ENCODE peak calls at places on chromosomes 5 and 9, in six cellular contexts. One of them, this sample, is unnamed.

GRCh38 chr5:127875235-127876021 is 172.2 kb downstream of the CCDC192 start:
- DNase-seq in germinal center: no peak
- DNase-seq in nucleus accumbens: no peak
- DNase-seq in left kidney: peak; percentile 95
- DNase-seq in stimulated activated naive CD8-positive, alpha-beta T cell treated with anti-CD3 and anti-CD28 coated beads, Interleukin-15, Interleukin-2, amounts not matched to agents 100 U/mL and 50 U/mL, for 24 hours: peak; percentile 20
- DNase-seq in Right ventricle myocardium inferior: no peak
- DNase-seq in this sample: peak; percentile 66

GRCh38 chr9:129619787-129620668 is 873 bp downstream of the C9orf50 start:
- DNase-seq in Right ventricle myocardium inferior: no peak
- DNase-seq in stimulated activated naive CD8-positive, alpha-beta T cell treated with anti-CD3 and anti-CD28 coated beads, Interleukin-15, Interleukin-2, amounts not matched to agents 100 U/mL and 50 U/mL, for 24 hours: peak; percentile 40
- DNase-seq in nucleus accumbens: no peak
- DNase-seq in left kidney: peak; percentile 85
- DNase-seq in germinal center: no peak
- DNase-seq in this sample: no peak

GRCh38 chr5:31811210-31811609 is 172.3 kb downstream of the PDZD2 start:
- DNase-seq in nucleus accumbens: no peak
- DNase-seq in left kidney: no peak
- DNase-seq in stimulated activated naive CD8-positive, alpha-beta T cell treated with anti-CD3 and anti-CD28 coated beads, Interleukin-15, Interleukin-2, amounts not matched to agents 100 U/mL and 50 U/mL, for 24 hours: no peak
- DNase-seq in germinal center: no peak
- DNase-seq in Right ventricle myocardium inferior: no peak
- DNase-seq in this sample: no peak

GRCh38 chr5:108003178-108003577 is 332.4 kb upstream of the EFNA5 start:
- DNase-seq in nucleus accumbens: no peak
- DNase-seq in stimulated activated naive CD8-positive, alpha-beta T cell treated with anti-CD3 and anti-CD28 coated beads, Interleukin-15, Interleukin-2, amounts not matched to agents 100 U/mL and 50 U/mL, for 24 hours: no peak
- DNase-seq in germinal center: peak; percentile 2
- DNase-seq in Right ventricle myocardium inferior: no peak
- DNase-seq in left kidney: peak; percentile 24
- DNase-seq in this sample: peak; percentile 67

GRCh38 chr5:44808435-44809214 is at the start of gene MRPS30:
- DNase-seq in left kidney: peak; percentile 100
- DNase-seq in Right ventricle myocardium inferior: peak; percentile 89
- DNase-seq in stimulated activated naive CD8-positive, alpha-beta T cell treated with anti-CD3 and anti-CD28 coated beads, Interleukin-15, Interleukin-2, amounts not matched to agents 100 U/mL and 50 U/mL, for 24 hours: peak; percentile 87
- DNase-seq in germinal center: peak; percentile 90
- DNase-seq in nucleus accumbens: peak; percentile 83
- DNase-seq in this sample: peak; percentile 100

GRCh38 chr9:99416007-99416406 is 193.9 kb downstream of the SEC61B start:
- DNase-seq in germinal center: no peak
- DNase-seq in nucleus accumbens: no peak
- DNase-seq in Right ventricle myocardium inferior: no peak
- DNase-seq in stimulated activated naive CD8-positive, alpha-beta T cell treated with anti-CD3 and anti-CD28 coated beads, Interleukin-15, Interleukin-2, amounts not matched to agents 100 U/mL and 50 U/mL, for 24 hours: no peak
- DNase-seq in left kidney: peak; percentile 18
- DNase-seq in this sample: no peak

GRCh38 chr5:54234304-54234938 is 76.0 kb downstream of the ARL15 start:
- DNase-seq in germinal center: peak; percentile 11
- DNase-seq in stimulated activated naive CD8-positive, alpha-beta T cell treated with anti-CD3 and anti-CD28 coated beads, Interleukin-15, Interleukin-2, amounts not matched to agents 100 U/mL and 50 U/mL, for 24 hours: no peak
- DNase-seq in nucleus accumbens: no peak
- DNase-seq in Right ventricle myocardium inferior: no peak
- DNase-seq in left kidney: peak; percentile 47
- DNase-seq in this sample: peak; percentile 74

GRCh38 chr9:16133556-16134227 is 580.8 kb downstream of the CCDC171 start:
- DNase-seq in left kidney: peak; percentile 81
- DNase-seq in stimulated activated naive CD8-positive, alpha-beta T cell treated with anti-CD3 and anti-CD28 coated beads, Interleukin-15, Interleukin-2, amounts not matched to agents 100 U/mL and 50 U/mL, for 24 hours: peak; percentile 39
- DNase-seq in nucleus accumbens: no peak
- DNase-seq in germinal center: peak; percentile 47
- DNase-seq in Right ventricle myocardium inferior: no peak
- DNase-seq in this sample: peak; percentile 45

GRCh38 chr9:35733109-35733541 is 659 bp downstream of the CREB3 start:
- DNase-seq in germinal center: peak; percentile 60
- DNase-seq in left kidney: peak; percentile 75
- DNase-seq in Right ventricle myocardium inferior: no peak
- DNase-seq in nucleus accumbens: no peak
- DNase-seq in stimulated activated naive CD8-positive, alpha-beta T cell treated with anti-CD3 and anti-CD28 coated beads, Interleukin-15, Interleukin-2, amounts not matched to agents 100 U/mL and 50 U/mL, for 24 hours: no peak
- DNase-seq in this sample: peak; percentile 74

GRCh38 chr9:107387401-107387800 is 102.2 kb downstream of the KLF4 start:
- DNase-seq in nucleus accumbens: no peak
- DNase-seq in stimulated activated naive CD8-positive, alpha-beta T cell treated with anti-CD3 and anti-CD28 coated beads, Interleukin-15, Interleukin-2, amounts not matched to agents 100 U/mL and 50 U/mL, for 24 hours: no peak
- DNase-seq in germinal center: no peak
- DNase-seq in Right ventricle myocardium inferior: no peak
- DNase-seq in left kidney: no peak
- DNase-seq in this sample: no peak

GRCh38 chr5:87185838-87186237 is 81.8 kb upstream of the RASA1 start:
- DNase-seq in left kidney: no peak
- DNase-seq in germinal center: no peak
- DNase-seq in stimulated activated naive CD8-positive, alpha-beta T cell treated with anti-CD3 and anti-CD28 coated beads, Interleukin-15, Interleukin-2, amounts not matched to agents 100 U/mL and 50 U/mL, for 24 hours: no peak
- DNase-seq in nucleus accumbens: no peak
- DNase-seq in Right ventricle myocardium inferior: no peak
- DNase-seq in this sample: no peak

GRCh38 chr9:73270967-73271722 is 119.5 kb downstream of the ANXA1 start:
- DNase-seq in Right ventricle myocardium inferior: no peak
- DNase-seq in left kidney: no peak
- DNase-seq in germinal center: no peak
- DNase-seq in stimulated activated naive CD8-positive, alpha-beta T cell treated with anti-CD3 and anti-CD28 coated beads, Interleukin-15, Interleukin-2, amounts not matched to agents 100 U/mL and 50 U/mL, for 24 hours: no peak
- DNase-seq in nucleus accumbens: no peak
- DNase-seq in this sample: no peak

GRCh38 chr9:69258551-69258950 is 66.5 kb upstream of the ENTREP1 start:
- DNase-seq in stimulated activated naive CD8-positive, alpha-beta T cell treated with anti-CD3 and anti-CD28 coated beads, Interleukin-15, Interleukin-2, amounts not matched to agents 100 U/mL and 50 U/mL, for 24 hours: no peak
- DNase-seq in germinal center: no peak
- DNase-seq in Right ventricle myocardium inferior: no peak
- DNase-seq in nucleus accumbens: no peak
- DNase-seq in left kidney: no peak
- DNase-seq in this sample: no peak

GRCh38 chr5:125408582-125409069 is 662.2 kb upstream of the ZNF608 start:
- DNase-seq in left kidney: peak; percentile 70
- DNase-seq in nucleus accumbens: no peak
- DNase-seq in Right ventricle myocardium inferior: no peak
- DNase-seq in germinal center: no peak
- DNase-seq in stimulated activated naive CD8-positive, alpha-beta T cell treated with anti-CD3 and anti-CD28 coated beads, Interleukin-15, Interleukin-2, amounts not matched to agents 100 U/mL and 50 U/mL, for 24 hours: no peak
- DNase-seq in this sample: no peak

GRCh38 chr9:128067622-128067897 is 440 bp upstream of the NAIF1 start:
- DNase-seq in Right ventricle myocardium inferior: no peak
- DNase-seq in left kidney: no peak
- DNase-seq in stimulated activated naive CD8-positive, alpha-beta T cell treated with anti-CD3 and anti-CD28 coated beads, Interleukin-15, Interleukin-2, amounts not matched to agents 100 U/mL and 50 U/mL, for 24 hours: no peak
- DNase-seq in germinal center: no peak
- DNase-seq in nucleus accumbens: no peak
- DNase-seq in this sample: no peak

GRCh38 chr9:98798254-98798653 is 1.9 kb upstream of the ANKS6 start:
- DNase-seq in Right ventricle myocardium inferior: no peak
- DNase-seq in germinal center: no peak
- DNase-seq in stimulated activated naive CD8-positive, alpha-beta T cell treated with anti-CD3 and anti-CD28 coated beads, Interleukin-15, Interleukin-2, amounts not matched to agents 100 U/mL and 50 U/mL, for 24 hours: no peak
- DNase-seq in nucleus accumbens: no peak
- DNase-seq in left kidney: no peak
- DNase-seq in this sample: no peak

GRCh38 chr5:9105851-9106250 is 440.0 kb downstream of the SEMA5A start:
- DNase-seq in left kidney: no peak
- DNase-seq in stimulated activated naive CD8-positive, alpha-beta T cell treated with anti-CD3 and anti-CD28 coated beads, Interleukin-15, Interleukin-2, amounts not matched to agents 100 U/mL and 50 U/mL, for 24 hours: no peak
- DNase-seq in nucleus accumbens: no peak
- DNase-seq in Right ventricle myocardium inferior: no peak
- DNase-seq in germinal center: no peak
- DNase-seq in this sample: no peak

GRCh38 chr9:115117999-115118470 is at the start of gene TNC:
- DNase-seq in Right ventricle myocardium inferior: peak; percentile 70
- DNase-seq in nucleus accumbens: no peak
- DNase-seq in stimulated activated naive CD8-positive, alpha-beta T cell treated with anti-CD3 and anti-CD28 coated beads, Interleukin-15, Interleukin-2, amounts not matched to agents 100 U/mL and 50 U/mL, for 24 hours: no peak
- DNase-seq in left kidney: peak; percentile 92
- DNase-seq in germinal center: no peak
- DNase-seq in this sample: no peak

GRCh38 chr5:77751328-77752023 is 24.7 kb downstream of the TBCA start:
- DNase-seq in left kidney: peak; percentile 3
- DNase-seq in stimulated activated naive CD8-positive, alpha-beta T cell treated with anti-CD3 and anti-CD28 coated beads, Interleukin-15, Interleukin-2, amounts not matched to agents 100 U/mL and 50 U/mL, for 24 hours: no peak
- DNase-seq in nucleus accumbens: no peak
- DNase-seq in germinal center: no peak
- DNase-seq in Right ventricle myocardium inferior: no peak
- DNase-seq in this sample: no peak

GRCh38 chr9:16618524-16618923 is 251.9 kb downstream of the BNC2 start:
- DNase-seq in Right ventricle myocardium inferior: no peak
- DNase-seq in germinal center: no peak
- DNase-seq in nucleus accumbens: no peak
- DNase-seq in left kidney: peak; percentile 4
- DNase-seq in stimulated activated naive CD8-positive, alpha-beta T cell treated with anti-CD3 and anti-CD28 coated beads, Interleukin-15, Interleukin-2, amounts not matched to agents 100 U/mL and 50 U/mL, for 24 hours: no peak
- DNase-seq in this sample: no peak

GRCh38 chr9:7935666-7936065 is 136.1 kb upstream of the DMAC1 start:
- DNase-seq in Right ventricle myocardium inferior: no peak
- DNase-seq in stimulated activated naive CD8-positive, alpha-beta T cell treated with anti-CD3 and anti-CD28 coated beads, Interleukin-15, Interleukin-2, amounts not matched to agents 100 U/mL and 50 U/mL, for 24 hours: no peak
- DNase-seq in germinal center: no peak
- DNase-seq in nucleus accumbens: no peak
- DNase-seq in left kidney: no peak
- DNase-seq in this sample: peak; percentile 29

This sample was measured in NAMALWA.